ENCODE peak calls at places on chromosomes 1 and 21, in five cellular contexts. One of them, this sample, is unnamed.

GRCh38 chr21:14046401-14046800 is 164.4 kb downstream of the LIPI start:
- DNase-seq in endothelial cell: no peak
- DNase-seq in NCI-H510A: no peak
- DNase-seq in HFF-Myc: no peak
- DNase-seq in NCI-H2029: no peak
- DNase-seq in this sample: no peak

GRCh38 chr1:181112071-181112929 is 23.8 kb downstream of the IER5 start:
- DNase-seq in endothelial cell: no peak
- DNase-seq in NCI-H510A: peak; percentile 72
- DNase-seq in HFF-Myc: peak; percentile 97
- DNase-seq in NCI-H2029: peak; percentile 81
- DNase-seq in this sample: no peak

GRCh38 chr1:4676258-4676657 is 21.8 kb downstream of the AJAP1 start:
- DNase-seq in endothelial cell: no peak
- DNase-seq in NCI-H510A: no peak
- DNase-seq in HFF-Myc: no peak
- DNase-seq in NCI-H2029: no peak
- DNase-seq in this sample: no peak

GRCh38 chr1:155978325-155978972 is at the start of gene ARHGEF2:
- DNase-seq in endothelial cell: peak; percentile 74
- DNase-seq in NCI-H510A: peak; percentile 56
- DNase-seq in HFF-Myc: no peak
- DNase-seq in NCI-H2029: peak; percentile 36
- DNase-seq in this sample: no peak

GRCh38 chr1:203428981-203429599 is 46.5 kb upstream of the PRELP start:
- DNase-seq in endothelial cell: no peak
- DNase-seq in NCI-H510A: peak; percentile 63
- DNase-seq in HFF-Myc: no peak
- DNase-seq in NCI-H2029: peak; percentile 67
- DNase-seq in this sample: no peak

GRCh38 chr1:234772345-234773147 is 162.6 kb upstream of the IRF2BP2 start:
- DNase-seq in endothelial cell: no peak
- DNase-seq in NCI-H510A: no peak
- DNase-seq in HFF-Myc: peak; percentile 99
- DNase-seq in NCI-H2029: no peak
- DNase-seq in this sample: no peak

GRCh38 chr1:58769809-58770345 is 14.0 kb downstream of the JUN start:
- DNase-seq in endothelial cell: no peak
- DNase-seq in NCI-H510A: no peak
- DNase-seq in HFF-Myc: no peak
- DNase-seq in NCI-H2029: no peak
- DNase-seq in this sample: no peak

GRCh38 chr1:112399456-112399855 is 3.4 kb downstream of the CTTNBP2NL start:
- DNase-seq in endothelial cell: no peak
- DNase-seq in NCI-H510A: no peak
- DNase-seq in HFF-Myc: no peak
- DNase-seq in NCI-H2029: no peak
- DNase-seq in this sample: no peak

GRCh38 chr1:6991271-6991670 is 206.0 kb downstream of the CAMTA1 start:
- DNase-seq in endothelial cell: no peak
- DNase-seq in NCI-H510A: no peak
- DNase-seq in HFF-Myc: peak; percentile 71
- DNase-seq in NCI-H2029: no peak
- DNase-seq in this sample: no peak

GRCh38 chr1:15399710-15400109 is 10.0 kb upstream of the EFHD2 start:
- DNase-seq in endothelial cell: no peak
- DNase-seq in NCI-H510A: no peak
- DNase-seq in HFF-Myc: no peak
- DNase-seq in NCI-H2029: no peak
- DNase-seq in this sample: no peak

GRCh38 chr1:171433451-171433850 is 51.9 kb upstream of the PRRC2C start:
- DNase-seq in endothelial cell: no peak
- DNase-seq in NCI-H510A: no peak
- DNase-seq in HFF-Myc: no peak
- DNase-seq in NCI-H2029: no peak
- DNase-seq in this sample: no peak

GRCh38 chr21:25858328-25858727 is 123.6 kb downstream of the GABPA start:
- DNase-seq in endothelial cell: no peak
- DNase-seq in NCI-H510A: no peak
- DNase-seq in HFF-Myc: no peak
- DNase-seq in NCI-H2029: no peak
- DNase-seq in this sample: no peak

GRCh38 chr1:178417858-178418257 is 78.9 kb downstream of the CLEC20A start:
- DNase-seq in endothelial cell: no peak
- DNase-seq in NCI-H510A: no peak
- DNase-seq in HFF-Myc: peak; percentile 53
- DNase-seq in NCI-H2029: no peak
- DNase-seq in this sample: no peak

GRCh38 chr1:206094024-206094423 is 23.2 kb downstream of the AVPR1B start:
- DNase-seq in endothelial cell: no peak
- DNase-seq in NCI-H510A: no peak
- DNase-seq in HFF-Myc: no peak
- DNase-seq in NCI-H2029: no peak
- DNase-seq in this sample: peak; percentile 46

GRCh38 chr1:47684964-47685762 is 247.3 kb downstream of the FOXD2 start:
- DNase-seq in endothelial cell: no peak
- DNase-seq in NCI-H510A: no peak
- DNase-seq in HFF-Myc: no peak
- DNase-seq in NCI-H2029: no peak
- DNase-seq in this sample: no peak

GRCh38 chr1:107777664-107778047 is 187.3 kb downstream of the VAV3 start:
- DNase-seq in endothelial cell: no peak
- DNase-seq in NCI-H510A: no peak
- DNase-seq in HFF-Myc: no peak
- DNase-seq in NCI-H2029: no peak
- DNase-seq in this sample: no peak